ENCODE peak calls at places on chromosomes 5 and 9, in seven cellular contexts. One of them, this sample, is unnamed.

GRCh38 chr5:48192-48591 is 43.8 kb upstream of the PLEKHG4B start:
- DNase-seq in K562: no peak
- DNase-seq in HepG2: no peak
- DNase-seq in GM12892: no peak
- DNase-seq in H1: no peak
- DNase-seq in SK-N-SH: no peak
- DNase-seq in GM12878: no peak
- DNase-seq in this sample: no peak

GRCh38 chr5:180515294-180515693 is 21.1 kb downstream of the CNOT6 start:
- DNase-seq in H1: no peak
- DNase-seq in GM12878: no peak
- DNase-seq in GM12892: no peak
- DNase-seq in SK-N-SH: no peak
- DNase-seq in HepG2: no peak
- DNase-seq in K562: no peak
- DNase-seq in this sample: no peak

GRCh38 chr5:150611026-150611425 is 29.4 kb upstream of the SYNPO start:
- DNase-seq in GM12892: no peak
- DNase-seq in K562: no peak
- DNase-seq in SK-N-SH: no peak
- DNase-seq in HepG2: no peak
- DNase-seq in GM12878: no peak
- DNase-seq in H1: no peak
- DNase-seq in this sample: no peak

GRCh38 chr9:75238311-75238976 is 150.1 kb downstream of the OSTF1 start:
- DNase-seq in H1: peak; percentile 51
- DNase-seq in HepG2: peak; percentile 64
- DNase-seq in GM12878: peak; percentile 3
- DNase-seq in GM12892: peak; percentile 7
- DNase-seq in SK-N-SH: peak; percentile 32
- DNase-seq in K562: peak; percentile 28
- DNase-seq in this sample: peak; percentile 18

GRCh38 chr5:124655211-124655880 is 91.1 kb downstream of the ZNF608 start:
- DNase-seq in HepG2: no peak
- DNase-seq in SK-N-SH: no peak
- DNase-seq in GM12892: no peak
- DNase-seq in K562: no peak
- DNase-seq in GM12878: no peak
- DNase-seq in H1: no peak
- DNase-seq in this sample: no peak

GRCh38 chr5:158434749-158435148 is 575.8 kb upstream of the CLINT1 start:
- DNase-seq in GM12878: no peak
- DNase-seq in GM12892: no peak
- DNase-seq in K562: no peak
- DNase-seq in H1: no peak
- DNase-seq in HepG2: no peak
- DNase-seq in SK-N-SH: no peak
- DNase-seq in this sample: no peak

GRCh38 chr5:21774281-21774680 is 1078.9 kb downstream of the CDH12 start:
- DNase-seq in HepG2: no peak
- DNase-seq in H1: no peak
- DNase-seq in GM12892: no peak
- DNase-seq in GM12878: no peak
- DNase-seq in SK-N-SH: no peak
- DNase-seq in K562: no peak
- DNase-seq in this sample: no peak

GRCh38 chr5:74212336-74212735 is 428.2 kb downstream of the ENC1 start:
- DNase-seq in H1: peak; percentile 57
- DNase-seq in GM12878: no peak
- DNase-seq in HepG2: peak; percentile 39
- DNase-seq in GM12892: no peak
- DNase-seq in K562: peak; percentile 22
- DNase-seq in SK-N-SH: no peak
- DNase-seq in this sample: no peak

GRCh38 chr9:100449420-100449819 is 22.5 kb downstream of the MSANTD3 start:
- DNase-seq in SK-N-SH: no peak
- DNase-seq in GM12892: no peak
- DNase-seq in GM12878: no peak
- DNase-seq in H1: no peak
- DNase-seq in HepG2: no peak
- DNase-seq in K562: no peak
- DNase-seq in this sample: no peak

GRCh38 chr9:134775552-134775951 is 105.1 kb upstream of the FCN2 start:
- DNase-seq in GM12878: no peak
- DNase-seq in SK-N-SH: no peak
- DNase-seq in K562: no peak
- DNase-seq in H1: no peak
- DNase-seq in GM12892: no peak
- DNase-seq in HepG2: no peak
- DNase-seq in this sample: no peak

GRCh38 chr5:162512935-162513575 is 445.5 kb downstream of the GABRG2 start:
- DNase-seq in HepG2: no peak
- DNase-seq in GM12878: no peak
- DNase-seq in SK-N-SH: no peak
- DNase-seq in H1: no peak
- DNase-seq in GM12892: no peak
- DNase-seq in K562: no peak
- DNase-seq in this sample: no peak

GRCh38 chr9:114364123-114364522 is 23.7 kb downstream of the AKNA start:
- DNase-seq in GM12878: no peak
- DNase-seq in HepG2: peak; percentile 57
- DNase-seq in SK-N-SH: no peak
- DNase-seq in K562: no peak
- DNase-seq in H1: no peak
- DNase-seq in GM12892: no peak
- DNase-seq in this sample: no peak

GRCh38 chr5:128773378-128773777 is 191.9 kb upstream of the SLC27A6 start:
- DNase-seq in GM12878: no peak
- DNase-seq in H1: no peak
- DNase-seq in SK-N-SH: no peak
- DNase-seq in K562: no peak
- DNase-seq in HepG2: no peak
- DNase-seq in GM12892: no peak
- DNase-seq in this sample: no peak

GRCh38 chr5:175778951-175779475 is 92.4 kb upstream of the CPLX2 start:
- DNase-seq in H1: no peak
- DNase-seq in K562: no peak
- DNase-seq in SK-N-SH: peak; percentile 89
- DNase-seq in GM12892: no peak
- DNase-seq in GM12878: no peak
- DNase-seq in HepG2: peak; percentile 29
- DNase-seq in this sample: no peak

GRCh38 chr5:81420039-81420667 is 26.2 kb upstream of the ACOT12 start:
- DNase-seq in GM12878: no peak
- DNase-seq in SK-N-SH: no peak
- DNase-seq in GM12892: no peak
- DNase-seq in K562: peak; percentile 29
- DNase-seq in HepG2: no peak
- DNase-seq in H1: no peak
- DNase-seq in this sample: no peak

GRCh38 chr9:87421734-87422133 is 75.9 kb upstream of the DAPK1 start:
- DNase-seq in SK-N-SH: no peak
- DNase-seq in GM12878: no peak
- DNase-seq in K562: no peak
- DNase-seq in H1: no peak
- DNase-seq in HepG2: no peak
- DNase-seq in GM12892: no peak
- DNase-seq in this sample: no peak

GRCh38 chr5:126351138-126351537 is 72.1 kb upstream of the GRAMD2B start:
- DNase-seq in HepG2: no peak
- DNase-seq in H1: no peak
- DNase-seq in SK-N-SH: no peak
- DNase-seq in GM12878: no peak
- DNase-seq in GM12892: no peak
- DNase-seq in K562: no peak
- DNase-seq in this sample: no peak

GRCh38 chr5:150632305-150633160 is 7.9 kb upstream of the SYNPO start:
- DNase-seq in HepG2: no peak
- DNase-seq in GM12892: no peak
- DNase-seq in GM12878: no peak
- DNase-seq in H1: no peak
- DNase-seq in K562: no peak
- DNase-seq in SK-N-SH: no peak
- DNase-seq in this sample: no peak

GRCh38 chr5:168740821-168741213 is 161.6 kb upstream of the PANK3 start:
- DNase-seq in GM12878: no peak
- DNase-seq in K562: no peak
- DNase-seq in SK-N-SH: no peak
- DNase-seq in GM12892: no peak
- DNase-seq in HepG2: no peak
- DNase-seq in H1: no peak
- DNase-seq in this sample: no peak

GRCh38 chr9:98742325-98743280 is 33.9 kb upstream of the GABBR2 start:
- DNase-seq in GM12878: no peak
- DNase-seq in K562: no peak
- DNase-seq in SK-N-SH: no peak
- DNase-seq in HepG2: no peak
- DNase-seq in H1: no peak
- DNase-seq in GM12892: no peak
- DNase-seq in this sample: no peak

GRCh38 chr5:175444905-175445456 is 999 bp upstream of the DRD1 start:
- DNase-seq in GM12892: no peak
- DNase-seq in H1: no peak
- DNase-seq in HepG2: no peak
- DNase-seq in SK-N-SH: peak; percentile 24
- DNase-seq in K562: no peak
- DNase-seq in GM12878: no peak
- DNase-seq in this sample: no peak

DNA sequence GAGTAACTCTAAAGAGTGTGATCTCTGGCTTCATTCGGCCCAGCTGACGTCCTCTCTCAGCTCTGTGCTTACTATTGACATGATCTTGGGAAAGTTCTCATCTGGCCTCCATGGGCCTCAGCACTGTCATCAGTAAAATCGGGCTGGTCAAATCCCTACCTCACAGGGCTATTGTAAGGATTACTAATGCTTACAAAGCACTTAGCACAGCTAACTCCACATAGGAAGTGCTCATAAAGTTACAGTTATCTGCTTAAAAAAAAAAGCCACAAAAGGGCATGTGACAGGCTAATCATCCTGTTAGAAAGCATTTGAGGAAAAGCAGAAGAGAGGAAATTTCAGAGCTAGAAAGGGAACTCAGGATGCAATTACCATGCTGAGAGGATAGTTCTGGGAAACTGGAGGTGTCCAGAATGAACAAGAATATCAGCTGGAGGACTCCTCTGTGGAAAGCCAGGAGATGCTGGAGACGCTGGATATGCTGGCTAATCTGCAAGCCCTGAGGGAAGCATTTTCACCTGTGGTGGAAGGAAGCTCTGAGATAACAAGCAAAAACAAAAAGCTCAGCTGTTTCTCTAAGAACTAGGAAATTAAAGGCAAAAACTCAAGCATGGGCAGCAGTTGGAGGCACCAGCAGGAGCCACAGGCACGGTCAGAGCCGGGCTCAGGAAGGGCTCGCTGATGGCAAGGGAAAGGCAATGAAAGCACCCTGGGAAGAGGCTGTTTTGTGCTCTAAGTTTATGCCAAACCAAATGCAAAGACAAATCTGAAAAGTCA is 4.4 kb upstream of the BHMT start:
- DNase-seq in GM12878: no peak
- DNase-seq in K562: no peak
- DNase-seq in GM12892: no peak
- DNase-seq in SK-N-SH: no peak
- DNase-seq in HepG2: no peak
- DNase-seq in H1: no peak
- DNase-seq in this sample: no peak
- TF ChIP-seq TAF1 in GM12878: no peak
- TF ChIP-seq TAF1 in K562: no peak
- TF ChIP-seq TAF1 in GM12892: no peak
- TF ChIP-seq TAF1 in SK-N-SH: no peak
- TF ChIP-seq TAF1 in HepG2: no peak
- TF ChIP-seq TAF1 in H1: no peak
- TF ChIP-seq TAF1 in this sample: no peak

GRCh38 chr5:163712011-163712410 is 206.6 kb downstream of the MAT2B start:
- DNase-seq in HepG2: no peak
- DNase-seq in GM12892: no peak
- DNase-seq in H1: no peak
- DNase-seq in SK-N-SH: no peak
- DNase-seq in K562: no peak
- DNase-seq in GM12878: no peak
- DNase-seq in this sample: no peak

GRCh38 chr5:163705983-163706771 is 200.8 kb downstream of the MAT2B start:
- DNase-seq in SK-N-SH: no peak
- DNase-seq in GM12892: no peak
- DNase-seq in GM12878: no peak
- DNase-seq in K562: no peak
- DNase-seq in HepG2: no peak
- DNase-seq in H1: no peak
- DNase-seq in this sample: no peak
- TF ChIP-seq POLR2AphosphoS5 in SK-N-SH: no peak
- TF ChIP-seq POLR2AphosphoS5 in GM12892: no peak
- TF ChIP-seq POLR2AphosphoS5 in GM12878: no peak
- TF ChIP-seq POLR2AphosphoS5 in K562: no peak
- TF ChIP-seq POLR2AphosphoS5 in HepG2: no peak
- TF ChIP-seq POLR2AphosphoS5 in H1: no peak
- TF ChIP-seq POLR2AphosphoS5 in this sample: no peak

GRCh38 chr5:28374492-28374934 is 1336.1 kb upstream of the CDH9 start:
- DNase-seq in H1: no peak
- DNase-seq in GM12892: no peak
- DNase-seq in K562: no peak
- DNase-seq in SK-N-SH: no peak
- DNase-seq in HepG2: no peak
- DNase-seq in GM12878: no peak
- DNase-seq in this sample: no peak

GRCh38 chr5:28380172-28380571 is 1341.8 kb upstream of the CDH9 start:
- DNase-seq in SK-N-SH: no peak
- DNase-seq in GM12878: no peak
- DNase-seq in HepG2: no peak
- DNase-seq in K562: no peak
- DNase-seq in GM12892: no peak
- DNase-seq in H1: no peak
- DNase-seq in this sample: no peak
- TF ChIP-seq TAF1 in SK-N-SH: no peak
- TF ChIP-seq TAF1 in GM12878: no peak
- TF ChIP-seq TAF1 in HepG2: no peak
- TF ChIP-seq TAF1 in K562: no peak
- TF ChIP-seq TAF1 in GM12892: no peak
- TF ChIP-seq TAF1 in H1: no peak
- TF ChIP-seq TAF1 in this sample: no peak

DNA sequence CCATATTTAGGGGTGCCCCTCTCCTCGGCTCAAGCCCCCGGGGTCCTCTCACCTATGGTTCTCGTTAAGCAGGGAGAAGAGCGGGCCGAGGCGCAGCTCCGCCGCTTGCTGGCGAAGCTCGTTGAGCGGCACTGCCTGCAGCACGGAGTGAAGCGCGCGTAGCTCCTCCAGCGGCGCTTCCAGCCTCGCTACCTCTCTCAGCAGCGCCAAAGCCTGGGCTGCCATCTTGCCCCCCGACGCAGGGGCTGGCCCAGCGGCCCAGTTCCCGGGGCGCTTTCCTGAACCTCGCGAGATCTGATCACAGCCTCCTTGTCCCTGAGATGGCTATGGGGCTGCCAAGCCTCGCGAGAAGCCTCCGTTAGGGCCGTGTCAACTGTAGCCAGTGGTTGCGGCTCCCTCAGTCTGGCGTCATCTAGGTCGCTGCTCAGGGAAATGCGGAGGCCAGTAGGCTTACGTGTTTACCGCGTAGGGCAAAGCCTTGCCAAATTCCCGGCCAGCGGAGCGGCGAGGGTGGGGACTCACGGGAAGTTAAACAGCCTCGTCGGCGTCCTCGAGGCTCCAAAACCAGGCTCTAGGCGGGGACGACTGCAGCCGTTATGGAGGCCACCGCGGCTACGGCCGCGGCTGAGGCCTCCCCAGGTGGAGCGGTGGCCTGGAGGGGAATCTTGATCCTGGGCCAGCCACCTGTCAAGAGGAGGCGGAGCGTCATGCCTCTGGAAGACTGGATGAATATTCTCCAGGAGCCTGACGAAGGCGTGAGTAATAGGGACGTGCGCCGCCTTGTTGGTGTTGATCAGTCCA is at the start of gene PSMD5:
- DNase-seq in GM12878: peak; percentile 86
- DNase-seq in SK-N-SH: peak; percentile 97
- DNase-seq in K562: peak; percentile 100
- DNase-seq in H1: peak; percentile 85
- DNase-seq in GM12892: peak; percentile 96
- DNase-seq in HepG2: peak; percentile 94
- DNase-seq in this sample: peak; percentile 97
- TF ChIP-seq POLR2AphosphoS5 in GM12878: peak; percentile 95
- TF ChIP-seq POLR2AphosphoS5 in SK-N-SH: peak; percentile 93
- TF ChIP-seq POLR2AphosphoS5 in K562: no peak
- TF ChIP-seq POLR2AphosphoS5 in H1: peak; percentile 94
- TF ChIP-seq POLR2AphosphoS5 in GM12892: peak; percentile 93
- TF ChIP-seq POLR2AphosphoS5 in HepG2: peak; percentile 81
- TF ChIP-seq POLR2AphosphoS5 in this sample: peak; percentile 95

This sample was measured in GM12891.